ENCODE peak calls at places on chromosomes 13 and 19, in nine cellular contexts. D is A549, R is T-helper 2 cell, E is cardiac muscle cell, W is pons, K is astrocyte of the spinal cord, L is caudate nucleus, U is lower leg skin, P is Karpas-422. B is an unnamed sample.

GRCh38 chr19:9565900-9566705 is 18.2 kb downstream of the ZNF121 start:
- DNase-seq in D (peak; percentile 53), R (no peak), E (no peak), W (no peak), K (peak; percentile 31), L (no peak), U (no peak), P (peak; percentile 68), B (no peak)

GRCh38 chr13:90553167-90553566 is 794.3 kb upstream of the MIR17HG start:
- DNase-seq in D (no peak), R (no peak), E (no peak), W (no peak), K (no peak), L (no peak), U (no peak), P (no peak), B (no peak)

GRCh38 chr19:7734220-7735203 is 2.6 kb upstream of the CLEC4G start:
- DNase-seq in D (no peak), R (no peak), E (no peak), W (peak; percentile 42), K (no peak), L (no peak), U (no peak), P (no peak), B (no peak)

GRCh38 chr19:15248648-15249559 is 16.7 kb upstream of the EPHX3 start:
- DNase-seq in D (peak; percentile 65), R (no peak), E (no peak), W (peak; percentile 45), K (peak; percentile 94), L (no peak), U (peak; percentile 94), P (no peak), B (peak; percentile 95)

GRCh38 chr19:54104998-54105715 is 2.5 kb downstream of the NDUFA3 start:
- DNase-seq in D (no peak), R (no peak), E (no peak), W (no peak), K (no peak), L (no peak), U (no peak), P (no peak), B (no peak)

GRCh38 chr19:2412449-2412848 is 14.9 kb downstream of the TIMM13 start:
- DNase-seq in D (no peak), R (no peak), E (no peak), W (no peak), K (no peak), L (no peak), U (no peak), P (peak; percentile 57), B (no peak)

GRCh38 chr13:20424559-20424852 is 101.2 kb downstream of the CRYL1 start:
- DNase-seq in D (no peak), R (no peak), E (no peak), W (no peak), K (peak; percentile 11), L (no peak), U (peak; percentile 74), P (no peak), B (no peak)

GRCh38 chr13:110248449-110249143 is 58.4 kb downstream of the COL4A1 start:
- DNase-seq in D (no peak), R (no peak), E (no peak), W (no peak), K (no peak), L (no peak), U (peak; percentile 78), P (no peak), B (no peak)

GRCh38 chr19:4547303-4548237 is 7.7 kb upstream of the LRG1 start:
- DNase-seq in D (peak; percentile 59), R (no peak), E (no peak), W (no peak), K (no peak), L (no peak), U (no peak), P (peak; percentile 68), B (no peak)

GRCh38 chr19:39223703-39224279 is 19.7 kb upstream of the SYCN start:
- DNase-seq in D (no peak), R (no peak), E (peak; percentile 76), W (no peak), K (peak; percentile 13), L (no peak), U (no peak), P (peak; percentile 44), B (no peak)

GRCh38 chr19:38538793-38539528 is 78.8 kb downstream of the MAP4K1 start:
- DNase-seq in D (no peak), R (peak; percentile 63), E (no peak), W (no peak), K (no peak), L (no peak), U (no peak), P (no peak), B (no peak)

GRCh38 chr19:56071151-56071550 is 49.9 kb downstream of the ZNF787 start:
- DNase-seq in D (no peak), R (no peak), E (no peak), W (no peak), K (no peak), L (no peak), U (no peak), P (peak; percentile 84), B (no peak)

B was measured in hepatic stellate cell.